ENCODE peak calls at places on chromosome 10, in five cellular contexts. O is LoVo, P is iris pigment epithelial cell, E is NCI-H146, T is 8988T. U is an unnamed sample.
A peak's percentile ranks its signal among the peaks of the same experiment; 100 is the strongest.

GRCh38 chr10:110535958-110536891 is 31.3 kb upstream of the SMC3 start:
- DNase-seq in O (peak; percentile 25), P (peak; percentile 93), E (no peak), T (no peak), U (no peak)

GRCh38 chr10:13869295-13869664 is 282.5 kb downstream of the PRPF18 start:
- DNase-seq in O (no peak), P (no peak), E (no peak), T (no peak), U (no peak)

GRCh38 chr10:22673785-22674184 is 40.6 kb downstream of the PIP4K2A start:
- DNase-seq in O (no peak), P (no peak), E (no peak), T (no peak), U (no peak)

GRCh38 chr10:126455766-126456425 is 67.6 kb upstream of the ADAM12 start:
- DNase-seq in O (no peak), P (no peak), E (no peak), T (no peak), U (no peak)

GRCh38 chr10:89644691-89644966 is 413 bp downstream of the PANK1 start:
- DNase-seq in O (peak; percentile 17), P (no peak), E (no peak), T (no peak), U (no peak)

GRCh38 chr10:1548596-1548995 is 188.7 kb downstream of the ADARB2 start:
- DNase-seq in O (no peak), P (no peak), E (no peak), T (no peak), U (no peak)

GRCh38 chr10:62681211-62681940 is 123.1 kb upstream of the ADO start:
- DNase-seq in O (no peak), P (peak; percentile 24), E (no peak), T (no peak), U (no peak)

GRCh38 chr10:6386346-6386745 is 183.6 kb downstream of the PFKFB3 start:
- DNase-seq in O (no peak), P (no peak), E (no peak), T (no peak), U (no peak)

GRCh38 chr10:88986549-88987242 is 3.9 kb upstream of the FAS start:
- DNase-seq in O (peak; percentile 43), P (no peak), E (peak; percentile 30), T (no peak), U (peak; percentile 67)

GRCh38 chr10:96642973-96643372 is 56.2 kb upstream of the TM9SF3 start:
- DNase-seq in O (no peak), P (peak; percentile 56), E (peak; percentile 57), T (peak; percentile 38), U (peak; percentile 76)

GRCh38 chr10:74223755-74224530 is 72.9 kb downstream of the ADK start:
- DNase-seq in O (no peak), P (peak; percentile 82), E (no peak), T (no peak), U (no peak)

GRCh38 chr10:110651044-110651958 is 7.2 kb downstream of the RBM20 start:
- DNase-seq in O (no peak), P (peak; percentile 83), E (no peak), T (no peak), U (no peak)

GRCh38 chr10:25642736-25643135 is 291.3 kb upstream of the MYO3A start:
- DNase-seq in O (no peak), P (no peak), E (no peak), T (no peak), U (no peak)

GRCh38 chr10:80541144-80541750 is 3.5 kb downstream of the SH2D4B start:
- DNase-seq in O (no peak), P (no peak), E (peak; percentile 75), T (no peak), U (no peak)

GRCh38 chr10:128854965-128855364 is 612.1 kb upstream of the MGMT start:
- DNase-seq in O (no peak), P (no peak), E (no peak), T (no peak), U (peak; percentile 83)

GRCh38 chr10:79483948-79484347 is 28.4 kb upstream of the EIF5AL1 start:
- DNase-seq in O (no peak), P (no peak), E (no peak), T (no peak), U (peak; percentile 42)

GRCh38 chr10:97553575-97554100 is 18.9 kb upstream of the ANKRD2 start:
- DNase-seq in O (peak; percentile 53), P (peak; percentile 78), E (peak; percentile 68), T (no peak), U (peak; percentile 73)

GRCh38 chr10:96972264-96972663 is 140.2 kb downstream of the LCOR start:
- DNase-seq in O (no peak), P (no peak), E (no peak), T (no peak), U (no peak)

GRCh38 chr10:92641492-92641891 is 48.3 kb upstream of the HHEX start:
- DNase-seq in O (no peak), P (no peak), E (no peak), T (no peak), U (no peak)

GRCh38 chr10:85645097-85645496 is 721.5 kb downstream of the GRID1 start:
- DNase-seq in O (no peak), P (no peak), E (peak; percentile 75), T (no peak), U (no peak)

GRCh38 chr10:30422981-30423654 is 10.9 kb upstream of the MAP3K8 start:
- DNase-seq in O (peak; percentile 86), P (peak; percentile 90), E (no peak), T (no peak), U (peak; percentile 59)

GRCh38 chr10:93152136-93152535 is 78.4 kb downstream of the CYP26A1 start:
- DNase-seq in O (peak; percentile 30), P (peak; percentile 76), E (no peak), T (no peak), U (no peak)

GRCh38 chr10:126227762-126228134 is 160.5 kb downstream of the ADAM12 start:
- DNase-seq in O (peak; percentile 8), P (no peak), E (peak; percentile 31), T (peak; percentile 46), U (no peak)

GRCh38 chr10:43077421-43078171 is 727 bp downstream of the RET start:
- DNase-seq in O (no peak), P (peak; percentile 18), E (peak; percentile 24), T (peak; percentile 49), U (no peak)

GRCh38 chr10:132397036-132397541 is at the start of gene PWWP2B:
- DNase-seq in O (peak; percentile 49), P (no peak), E (peak; percentile 32), T (no peak), U (no peak)

GRCh38 chr10:42551582-42552187 is 86.7 kb downstream of the ZNF33B start:
- DNase-seq in O (no peak), P (no peak), E (no peak), T (no peak), U (no peak)

GRCh38 chr10:5861269-5862031 is 28.2 kb downstream of the ANKRD16 start:
- DNase-seq in O (peak; percentile 67), P (peak; percentile 94), E (no peak), T (no peak), U (no peak)

GRCh38 chr10:110356628-110357245 is 52.0 kb upstream of the SMNDC1 start:
- DNase-seq in O (peak; percentile 83), P (peak; percentile 88), E (no peak), T (no peak), U (no peak)

GRCh38 chr10:70255329-70256299 is 22.4 kb upstream of the PPA1 start:
- DNase-seq in O (peak; percentile 90), P (no peak), E (no peak), T (no peak), U (no peak)

GRCh38 chr10:132021504-132022143 is 39.9 kb upstream of the BNIP3 start:
- DNase-seq in O (no peak), P (no peak), E (no peak), T (no peak), U (no peak)

GRCh38 chr10:92832121-92832520 is 16.2 kb upstream of the EXOC6 start:
- DNase-seq in O (no peak), P (no peak), E (no peak), T (no peak), U (no peak)

GRCh38 chr10:661891-662605 is 27.4 kb downstream of the DIP2C start:
- DNase-seq in O (no peak), P (no peak), E (peak; percentile 80), T (no peak), U (no peak)

GRCh38 chr10:43292745-43293676 is 26.1 kb upstream of the RASGEF1A start:
- DNase-seq in O (peak; percentile 62), P (peak; percentile 51), E (peak; percentile 83), T (no peak), U (peak; percentile 56)

U was measured in tibial nerve.